ENCODE peak calls at places on chromosomes 12 and 14, in five cellular contexts. A is hepatocyte; S is Kasumi-1; H is mesendoderm; K is CD8-positive, alpha-beta T cell. W is an unnamed sample.

GRCh38 chr14:92950773-92951172 is 27.8 kb downstream of the CHGA start:
- DNase-seq in H (no peak), K (no peak), S (no peak), A (no peak), W (no peak)

GRCh38 chr12:132279184-132279889 is 50.1 kb downstream of the GALNT9 start:
- DNase-seq in H (peak; percentile 27), A (peak; percentile 42), S (no peak), K (no peak), W (no peak)

GRCh38 chr12:17652436-17652835 is 437.6 kb downstream of the RERGL start:
- DNase-seq in S (no peak), H (no peak), K (no peak), A (no peak), W (no peak)

GRCh38 chr12:53105256-53105655 is 2.0 kb downstream of the SOAT2 start:
- DNase-seq in A (no peak), H (no peak), K (no peak), S (no peak), W (no peak)

GRCh38 chr14:20610002-20610765 is 19.0 kb upstream of the RNASE12 start:
- DNase-seq in K (peak; percentile 43), S (peak; percentile 67), H (peak; percentile 90), A (peak; percentile 83), W (peak; percentile 83)

GRCh38 chr14:100810861-100811461 is 15.0 kb upstream of the MEG3 start:
- DNase-seq in A (no peak), H (peak; percentile 22), S (no peak), K (no peak), W (peak; percentile 70)

GRCh38 chr12:89162704-89163261 is 189.5 kb downstream of the DUSP6 start:
- DNase-seq in S (peak; percentile 98), A (peak; percentile 66), H (no peak), K (no peak), W (peak; percentile 98)

GRCh38 chr12:50351120-50352043 is 45.0 kb downstream of the FAM186A start:
- DNase-seq in S (no peak), K (no peak), H (no peak), A (peak; percentile 7), W (no peak)

GRCh38 chr12:32034045-32034444 is 72.6 kb upstream of the BICD1 start:
- DNase-seq in A (peak; percentile 56), S (no peak), K (no peak), H (peak; percentile 63), W (no peak)

GRCh38 chr12:69052613-69053408 is 119.8 kb upstream of the CPM start:
- DNase-seq in K (no peak), S (no peak), A (peak; percentile 52), H (peak; percentile 91), W (peak; percentile 91)

GRCh38 chr12:64611430-64612286 is 1.4 kb downstream of the RASSF3 start:
- DNase-seq in A (peak; percentile 50), H (no peak), S (no peak), K (no peak), W (peak; percentile 47)

GRCh38 chr12:121536929-121537813 is 43.7 kb downstream of the KDM2B start:
- DNase-seq in H (peak; percentile 52), K (no peak), S (peak; percentile 77), A (peak; percentile 87), W (peak; percentile 74)

GRCh38 chr12:28027947-28028724 is 55.6 kb upstream of the PTHLH start:
- DNase-seq in A (no peak), H (no peak), K (no peak), S (peak; percentile 52), W (peak; percentile 28)

GRCh38 chr12:108738165-108738564 is 6.8 kb upstream of the CORO1C start:
- DNase-seq in H (no peak), K (no peak), A (no peak), S (no peak), W (no peak)

GRCh38 chr14:90017371-90017770 is 44.4 kb upstream of the KCNK13 start:
- DNase-seq in S (no peak), A (no peak), K (no peak), H (no peak), W (peak; percentile 16)

GRCh38 chr12:4383304-4383865 is 3.9 kb upstream of the FGF23 start:
- DNase-seq in H (peak; percentile 93), K (no peak), A (peak; percentile 28), S (no peak), W (no peak)

GRCh38 chr12:49897276-49897675 is 6.4 kb downstream of the FAIM2 start:
- DNase-seq in A (no peak), K (no peak), H (no peak), S (no peak), W (peak; percentile 29)

GRCh38 chr14:68526420-68527105 is 266.3 kb downstream of the ZFP36L1 start:
- DNase-seq in A (no peak), K (no peak), S (no peak), H (no peak), W (no peak)

GRCh38 chr14:99516156-99517045 is 35.2 kb downstream of the CCNK start:
- DNase-seq in A (peak; percentile 4), K (no peak), H (no peak), S (no peak), W (no peak)

GRCh38 chr12:98737327-98737722 is 92.2 kb downstream of the APAF1 start:
- DNase-seq in A (no peak), K (no peak), S (no peak), H (no peak), W (no peak)

GRCh38 chr14:99568567-99569560 is 35.1 kb downstream of the CCDC85C start:
- DNase-seq in S (no peak), A (no peak), H (no peak), K (no peak), W (peak; percentile 83)

GRCh38 chr14:95519699-95520098 is 3.2 kb upstream of the SYNE3 start:
- DNase-seq in A (no peak), H (no peak), S (peak; percentile 85), K (no peak), W (peak; percentile 85)

GRCh38 chr14:31965735-31966598 is 111.1 kb upstream of the ARHGAP5 start:
- DNase-seq in A (peak; percentile 69), K (no peak), H (peak; percentile 10), S (no peak), W (no peak)

GRCh38 chr12:9002335-9002734 is 13.0 kb downstream of the KLRG1 start:
- DNase-seq in K (no peak), A (no peak), S (no peak), H (no peak), W (no peak)

GRCh38 chr12:69987453-69988102 is 162.6 kb downstream of the MYRFL start:
- DNase-seq in K (no peak), S (no peak), H (peak; percentile 73), A (peak; percentile 86), W (peak; percentile 87)

GRCh38 chr14:74660863-74661262 is 48.8 kb upstream of the LTBP2 start:
- DNase-seq in A (no peak), S (no peak), H (no peak), K (no peak), W (no peak)

GRCh38 chr12:47832263-47832933 is 12.7 kb upstream of the HDAC7 start:
- DNase-seq in K (no peak), A (no peak), H (no peak), S (no peak), W (no peak)

GRCh38 chr12:7066596-7066995 is 6.1 kb downstream of the C1S start:
- DNase-seq in S (no peak), A (no peak), K (no peak), H (no peak), W (no peak)

GRCh38 chr12:56271031-56271430 is 4.3 kb downstream of the COQ10A start:
- DNase-seq in K (no peak), H (peak; percentile 64), S (peak; percentile 66), A (peak; percentile 34), W (peak; percentile 34)

GRCh38 chr14:55433880-55434804 is 6.3 kb downstream of the TBPL2 start:
- DNase-seq in S (no peak), A (no peak), H (no peak), K (no peak), W (no peak)

GRCh38 chr14:91245029-91245428 is 525 bp upstream of the GPR68 start:
- DNase-seq in S (no peak), A (no peak), H (no peak), K (peak; percentile 37), W (no peak)

GRCh38 chr12:107064687-107065086 is 28.7 kb downstream of the CRY1 start:
- DNase-seq in K (no peak), S (no peak), A (no peak), H (peak; percentile 19), W (no peak)

GRCh38 chr12:81000831-81001230 is 63.1 kb upstream of the LIN7A start:
- DNase-seq in S (no peak), H (no peak), A (no peak), K (no peak), W (no peak)

GRCh38 chr14:44165286-44165685 is 341.8 kb downstream of the FSCB start:
- DNase-seq in A (no peak), H (no peak), S (no peak), K (no peak), W (no peak)

GRCh38 chr14:35386673-35387125 is 17.9 kb downstream of the NFKBIA start:
- DNase-seq in H (peak; percentile 54), S (no peak), A (no peak), K (no peak), W (no peak)

GRCh38 chr12:93563807-93564538 is 8.5 kb upstream of the SOCS2 start:
- DNase-seq in H (peak; percentile 75), A (peak; percentile 69), S (peak; percentile 40), K (no peak), W (peak; percentile 19)

GRCh38 chr12:60106207-60106606 is 510.4 kb downstream of the SLC16A7 start:
- DNase-seq in S (peak; percentile 16), H (no peak), A (no peak), K (no peak), W (peak; percentile 29)

GRCh38 chr14:96843137-96843536 is 46.0 kb downstream of the VRK1 start:
- DNase-seq in H (no peak), K (no peak), S (no peak), A (no peak), W (no peak)

GRCh38 chr12:117404940-117405339 is 43.5 kb upstream of the NOS1 start:
- DNase-seq in H (no peak), S (no peak), K (no peak), A (no peak), W (no peak)